ENCODE peak calls at places on chromosomes 1 and 21, in five cellular contexts. J is heart right ventricle; X is activated effector memory CD4-positive, alpha-beta T cell treated with anti-CD3 and anti-CD28 coated beads, Interleukin-2, amount 50 U/mL, for 16 hours; A is uterus; C is OCI-LY7. G is an unnamed sample.

GRCh38 chr21:32452641-32453040 is 40.1 kb downstream of the EVA1C start:
- DNase-seq in A (no peak), X (no peak), J (no peak), C (no peak), G (no peak)

GRCh38 chr1:108192581-108192980 is 7.6 kb downstream of the SLC25A24 start:
- DNase-seq in X (no peak), J (no peak), C (no peak), A (no peak), G (no peak)

GRCh38 chr1:87074001-87074795 is 159.8 kb downstream of the HS2ST1 start:
- DNase-seq in J (no peak), A (no peak), C (no peak), X (no peak), G (no peak)

GRCh38 chr1:112457965-112458364 is 50.8 kb upstream of the WNT2B start:
- DNase-seq in X (no peak), C (no peak), J (no peak), A (no peak), G (no peak)

GRCh38 chr1:153538315-153538821 is 2.4 kb downstream of the S100A5 start:
- DNase-seq in C (no peak), X (no peak), A (no peak), J (no peak), G (no peak)

GRCh38 chr1:153611024-153611352 is 1.9 kb downstream of the S100A16 start:
- DNase-seq in A (no peak), C (no peak), X (no peak), J (no peak), G (no peak)

GRCh38 chr1:67327864-67328263 is 20.2 kb downstream of the IL12RB2 start:
- DNase-seq in X (no peak), A (no peak), C (no peak), J (no peak), G (no peak)

GRCh38 chr1:227059076-227059475 is 119.0 kb downstream of the COQ8A start:
- DNase-seq in X (no peak), C (no peak), A (no peak), J (no peak), G (no peak)

GRCh38 chr1:185837711-185838110 is 103.5 kb downstream of the HMCN1 start:
- DNase-seq in X (no peak), A (no peak), C (no peak), J (no peak), G (no peak)

GRCh38 chr1:206472454-206472853 is 2.2 kb downstream of the IKBKE start:
- DNase-seq in J (no peak), X (peak; percentile 73), C (peak; percentile 40), A (peak; percentile 56), G (no peak)

GRCh38 chr21:33412832-33413519 is 9.8 kb downstream of the IFNGR2 start:
- DNase-seq in A (no peak), C (no peak), X (no peak), J (no peak), G (no peak)

GRCh38 chr1:228379165-228379460 is 27.5 kb downstream of the TRIM11 start:
- DNase-seq in X (no peak), A (no peak), C (no peak), J (no peak), G (no peak)

GRCh38 chr1:227736814-227737432 is 1.7 kb downstream of the SNAP47 start:
- DNase-seq in J (no peak), X (no peak), A (no peak), C (no peak), G (no peak)

GRCh38 chr1:208212893-208213292 is 31.3 kb downstream of the PLXNA2 start:
- DNase-seq in J (no peak), C (no peak), X (no peak), A (no peak), G (no peak)

GRCh38 chr1:21919520-21919919 is 17.6 kb downstream of the HSPG2 start:
- DNase-seq in A (no peak), X (no peak), J (no peak), C (no peak), G (no peak)

GRCh38 chr1:76238094-76238551 is 163.6 kb downstream of the ST6GALNAC3 start:
- DNase-seq in C (no peak), A (no peak), X (no peak), J (no peak), G (no peak)

GRCh38 chr1:42684139-42684538 is 1.9 kb downstream of the YBX1 start:
- DNase-seq in J (no peak), C (peak; percentile 31), A (no peak), X (peak; percentile 67), G (no peak)